ENCODE peak calls at places on chromosome 5, in five cellular contexts. S is lower lobe of right lung, X is H1, E is right lobe of liver, B is breast epithelium. F is an unnamed sample.

GRCh38 chr5:174424219-174425053 is 299.9 kb upstream of the MSX2 start:
- DNase-seq in S (no peak), X (no peak), E (no peak), B (no peak), F (no peak)

GRCh38 chr5:94745786-94746730 is 127.6 kb downstream of the SLF1 start:
- DNase-seq in S (no peak), X (no peak), E (no peak), B (no peak), F (no peak)

GRCh38 chr5:66717455-66718373 is 121.5 kb downstream of the MAST4 start:
- DNase-seq in S (no peak), X (no peak), E (no peak), B (no peak), F (peak; percentile 25)

GRCh38 chr5:148469446-148470062 is 85.8 kb downstream of the FBXO38 start:
- DNase-seq in S (no peak), X (no peak), E (peak; percentile 26), B (no peak), F (no peak)

GRCh38 chr5:60701317-60701988 is 1.5 kb upstream of the DEPDC1B start:
- DNase-seq in S (no peak), X (no peak), E (no peak), B (no peak), F (peak; percentile 7)

GRCh38 chr5:127944125-127944524 is 139.4 kb upstream of the SLC12A2 start:
- DNase-seq in S (no peak), X (no peak), E (no peak), B (no peak), F (no peak)

GRCh38 chr5:154698681-154699275 is 56.4 kb upstream of the LARP1 start:
- DNase-seq in S (no peak), X (no peak), E (no peak), B (no peak), F (no peak)

GRCh38 chr5:10902145-10902544 is 141.1 kb upstream of the DAP start:
- DNase-seq in S (no peak), X (no peak), E (no peak), B (no peak), F (no peak)

GRCh38 chr5:115795700-115796099 is 20.8 kb downstream of the CDO1 start:
- DNase-seq in S (no peak), X (no peak), E (no peak), B (no peak), F (no peak)

GRCh38 chr5:57202811-57203210 is 29.0 kb downstream of the GPBP1 start:
- DNase-seq in S (no peak), X (no peak), E (no peak), B (no peak), F (no peak)

GRCh38 chr5:62259699-62260220 is 46.2 kb upstream of the KIF2A start:
- DNase-seq in S (no peak), X (no peak), E (no peak), B (no peak), F (no peak)

GRCh38 chr5:131222731-131223130 is 41.1 kb upstream of the CDC42SE2 start:
- DNase-seq in S (no peak), X (no peak), E (no peak), B (no peak), F (no peak)

GRCh38 chr5:176772271-176773210 is 37.8 kb upstream of the UNC5A start:
- DNase-seq in S (no peak), X (peak; percentile 33), E (no peak), B (peak; percentile 25), F (no peak)

GRCh38 chr5:35900997-35901396 is 37.4 kb downstream of the CAPSL start:
- DNase-seq in S (no peak), X (no peak), E (no peak), B (no peak), F (peak; percentile 83)

GRCh38 chr5:109868737-109869136 is 179.0 kb downstream of the MAN2A1 start:
- DNase-seq in S (no peak), X (no peak), E (no peak), B (no peak), F (no peak)

GRCh38 chr5:122354293-122354692 is 42.3 kb downstream of the SNCAIP start:
- DNase-seq in S (no peak), X (no peak), E (no peak), B (no peak), F (no peak)

GRCh38 chr5:93622240-93622885 is 39.3 kb downstream of the NR2F1 start:
- DNase-seq in S (no peak), X (no peak), E (no peak), B (no peak), F (no peak)

GRCh38 chr5:173714551-173715428 is 98.3 kb upstream of the BOD1 start:
- DNase-seq in S (peak; percentile 61), X (no peak), E (no peak), B (no peak), F (no peak)

GRCh38 chr5:35478856-35479682 is 138.6 kb upstream of the SPEF2 start:
- DNase-seq in S (no peak), X (no peak), E (no peak), B (no peak), F (peak; percentile 33)

GRCh38 chr5:130712324-130712723 is 452.7 kb downstream of the HINT1 start:
- DNase-seq in S (no peak), X (no peak), E (no peak), B (no peak), F (no peak)

GRCh38 chr5:140322751-140323731 is 20.1 kb upstream of the PFDN1 start:
- DNase-seq in S (no peak), X (no peak), E (no peak), B (peak; percentile 60), F (no peak)

GRCh38 chr5:67063791-67064190 is 132.8 kb downstream of the CD180 start:
- DNase-seq in S (no peak), X (no peak), E (no peak), B (no peak), F (no peak)

GRCh38 chr5:63398346-63398745 is 563.9 kb downstream of the HTR1A start:
- DNase-seq in S (no peak), X (no peak), E (no peak), B (no peak), F (no peak)
- H3K27ac ChIP-seq in S (no peak overlapping the region), X (no peak overlapping the region), E (no peak overlapping the region), B (no peak overlapping the region), F (no peak overlapping the region)

GRCh38 chr5:68217476-68217984 is 2.0 kb downstream of the PIK3R1 start:
- DNase-seq in S (no peak), X (no peak), E (no peak), B (no peak), F (no peak)
- H3K4me1 ChIP-seq in S (peaks cover 42% of the 10 kb centered on the region), X (no peaks in the 10 kb centered on the region), E (no peaks in the 10 kb centered on the region), B (no peaks in the 10 kb centered on the region), F (peaks cover 47% of the 10 kb centered on the region)

GRCh38 chr5:87246046-87246445 is 21.6 kb upstream of the RASA1 start:
- DNase-seq in S (no peak), X (no peak), E (no peak), B (no peak), F (no peak)

GRCh38 chr5:87241555-87241954 is 26.1 kb upstream of the RASA1 start:
- DNase-seq in S (no peak), X (no peak), E (no peak), B (no peak), F (no peak)

GRCh38 chr5:87245451-87245850 is 22.2 kb upstream of the RASA1 start:
- DNase-seq in S (no peak), X (no peak), E (no peak), B (no peak), F (no peak)

GRCh38 chr5:87242242-87242641 is 25.4 kb upstream of the RASA1 start:
- DNase-seq in S (no peak), X (no peak), E (no peak), B (no peak), F (no peak)

DNA sequence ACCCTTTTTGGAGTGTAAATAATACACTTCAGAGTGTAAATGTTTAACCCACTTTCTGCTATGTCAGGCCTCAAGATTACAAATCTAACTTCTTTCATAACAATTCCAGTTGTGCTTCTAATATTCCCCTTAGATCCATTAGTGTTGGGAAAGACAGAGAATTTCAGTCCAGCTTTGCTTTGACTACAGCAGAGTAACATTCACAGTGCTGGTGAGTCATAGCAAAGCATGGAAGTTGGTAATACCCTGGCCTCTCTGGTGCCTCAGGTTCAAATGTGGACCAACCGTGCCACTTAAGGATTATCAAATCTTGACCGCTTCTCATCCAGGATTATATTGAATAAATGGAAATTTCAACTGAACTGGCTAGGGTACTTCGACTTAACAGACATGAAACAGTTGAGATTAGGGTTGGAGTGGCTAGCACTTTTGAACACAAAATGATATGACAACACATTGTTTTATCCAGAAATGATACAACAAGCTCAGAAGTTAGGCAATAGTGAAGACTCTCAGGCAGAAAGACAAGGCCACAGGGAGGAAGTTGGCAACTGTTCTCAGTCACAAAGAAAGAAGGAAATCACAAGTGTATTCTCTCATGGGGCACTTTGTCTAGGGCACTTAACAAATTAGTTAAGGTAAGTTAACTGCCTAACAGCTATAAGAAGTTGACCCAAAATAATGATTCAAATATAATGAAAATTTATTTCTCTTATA is 24.4 kb upstream of the RASA1 start:
- DNase-seq in S (no peak), X (no peak), E (no peak), B (no peak), F (no peak)
- H3K27ac ChIP-seq in S (peak overlapping the region; percentile 4), X (no peak overlapping the region), E (no peak overlapping the region), B (peak overlapping the region; percentile 54), F (no peak overlapping the region)

GRCh38 chr5:143543358-143544255 is 140.1 kb upstream of the NR3C1 start:
- DNase-seq in S (no peak), X (no peak), E (no peak), B (no peak), F (no peak)
- H3K4me1 ChIP-seq in S (no peaks in the 10 kb centered on the region), X (no peaks in the 10 kb centered on the region), E (no peaks in the 10 kb centered on the region), B (no peaks in the 10 kb centered on the region), F (peaks cover 14% of the 10 kb centered on the region)

DNA sequence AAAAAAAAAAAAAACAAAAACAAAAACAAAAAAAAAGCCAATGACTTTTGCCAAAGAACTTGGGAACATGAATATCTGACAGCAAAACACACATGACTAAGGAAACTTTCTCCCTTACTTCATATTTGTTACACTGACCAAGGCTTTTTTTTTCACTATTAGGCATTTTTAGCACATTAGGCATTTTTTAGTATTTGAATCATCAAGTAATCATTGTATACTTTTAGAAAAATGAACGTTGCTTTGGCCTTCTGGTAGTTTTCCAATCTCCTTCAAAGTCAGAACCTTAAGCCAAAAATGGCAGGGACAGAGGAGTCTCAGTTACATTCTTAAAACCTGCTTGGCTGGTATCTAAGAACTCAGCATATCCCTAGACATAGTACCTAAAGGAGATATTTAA is 19.3 kb downstream of the NREP start:
- DNase-seq in S (no peak), X (no peak), E (no peak), B (no peak), F (no peak)
- H3K27ac ChIP-seq in S (no peak overlapping the region), X (no peak overlapping the region), E (no peak overlapping the region), B (no peak overlapping the region), F (no peak overlapping the region)

GRCh38 chr5:146948666-146949065 is 70.1 kb upstream of the PPP2R2B start:
- DNase-seq in S (no peak), X (no peak), E (no peak), B (no peak), F (no peak)
- H3K4me1 ChIP-seq in S (no peaks in the 10 kb centered on the region), X (peaks cover 4% of the 10 kb centered on the region), E (no peaks in the 10 kb centered on the region), B (no peaks in the 10 kb centered on the region), F (no peaks in the 10 kb centered on the region)

GRCh38 chr5:180332051-180332517 is 21.1 kb downstream of the GFPT2 start:
- DNase-seq in S (peak; percentile 21), X (peak; percentile 79), E (no peak), B (no peak), F (no peak)
- H3K27ac ChIP-seq in S (peak overlapping the region; percentile 41), X (peak overlapping the region; percentile 79), E (no peak overlapping the region), B (no peak overlapping the region), F (no peak overlapping the region)

DNA sequence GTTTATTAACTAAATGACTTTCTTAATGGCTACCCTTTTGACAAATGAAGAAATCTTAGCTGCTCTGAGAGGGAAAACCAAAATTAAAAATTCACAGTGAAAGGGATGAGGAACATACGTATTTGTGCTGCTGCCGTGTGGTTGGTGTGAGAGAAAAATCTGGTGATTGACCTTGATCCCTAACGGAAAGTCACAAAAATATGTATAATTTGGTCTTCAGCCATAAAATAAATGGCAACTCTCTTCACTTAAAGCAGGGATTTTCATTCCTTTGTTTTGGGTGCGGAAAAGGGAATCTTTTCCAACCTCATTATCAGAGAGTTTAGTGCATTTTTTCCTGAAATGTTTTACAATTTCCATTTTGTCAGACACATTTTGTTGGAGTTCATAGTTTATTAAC is 40.4 kb downstream of the PAM start:
- DNase-seq in S (no peak), X (no peak), E (no peak), B (no peak), F (no peak)
- H3K4me1 ChIP-seq in S (peaks cover 30% of the 10 kb centered on the region), X (peaks cover 3% of the 10 kb centered on the region), E (no peaks in the 10 kb centered on the region), B (no peaks in the 10 kb centered on the region), F (peaks cover 51% of the 10 kb centered on the region)

F was measured in DND-41.